ENCODE peak calls at places on chromosomes 16 and 17, in nine cellular contexts. F is neural crest cell, A is fibroblast of the aortic adventitia, I is spleen, J is H9, V is cardiac fibroblast, U is lower leg skin, E is progenitor cell of endocrine pancreas, G is astrocyte of the cerebellum. T is an unnamed sample.

GRCh38 chr16:84042879-84043485 is 387 bp upstream of the SLC38A8 start:
- DNase-seq in U (no peak), E (no peak), V (no peak), J (peak), I (peak), F (no peak), G (no peak), A (no peak), T (peak)

GRCh38 chr17:83173997-83174858 is 94.8 kb downstream of the METRNL start:
- DNase-seq in F (no peak), G (no peak), U (peak), I (peak), A (peak), V (peak), J (peak), E (no peak), T (peak)

GRCh38 chr17:76147211-76148014 is 6.4 kb upstream of the FOXJ1 start:
- DNase-seq in I (peak), J (peak), E (no peak), F (no peak), V (peak), U (no peak), G (no peak), A (peak), T (no peak)

GRCh38 chr16:67783353-67783725 is 23.0 kb downstream of the RANBP10 start:
- DNase-seq in A (no peak), G (no peak), U (no peak), J (no peak), E (no peak), I (no peak), V (no peak), F (no peak), T (no peak)

GRCh38 chr17:45976755-45977505 is 22.1 kb upstream of the STH start:
- DNase-seq in G (no peak), U (no peak), E (no peak), I (peak), J (no peak), F (no peak), A (peak), V (peak), T (peak)

GRCh38 chr17:50516980-50517379 is 8.7 kb downstream of the MYCBPAP start:
- DNase-seq in U (no peak), A (no peak), F (no peak), G (no peak), V (no peak), E (no peak), J (no peak), I (no peak), T (no peak)

GRCh38 chr16:29645699-29646187 is 17.3 kb upstream of the SPN start:
- DNase-seq in J (no peak), I (no peak), A (peak), F (no peak), V (peak), E (no peak), G (no peak), U (no peak), T (no peak)

GRCh38 chr17:74742153-74742515 is 5.1 kb downstream of the RAB37 start:
- DNase-seq in E (no peak), V (peak), I (peak), G (no peak), A (no peak), U (no peak), J (peak), F (no peak), T (no peak)

GRCh38 chr16:66899945-66900688 is 18.6 kb downstream of the CDH16 start:
- DNase-seq in I (no peak), J (no peak), A (peak), F (no peak), E (no peak), V (peak), G (no peak), U (no peak), T (peak)

GRCh38 chr17:10758062-10758461 is 28.2 kb upstream of the TMEM220 start:
- DNase-seq in G (no peak), J (no peak), A (no peak), F (no peak), E (no peak), V (no peak), I (no peak), U (peak), T (no peak)
- TF ChIP-seq CTCF in G (no peak), J (no peak), A (no peak), F (no peak), E (no peak), V (no peak), I (no peak), U (no peak), T (no peak)

GRCh38 chr17:79028496-79029326 is 4.7 kb downstream of the C1QTNF1 start:
- DNase-seq in I (peak), J (no peak), U (peak), A (no peak), F (no peak), V (peak), G (no peak), E (no peak), T (no peak)
- TF ChIP-seq CTCF in I (peak), J (peak), U (no peak), A (peak), F (no peak), V (peak), G (peak), E (peak), T (peak)

DNA sequence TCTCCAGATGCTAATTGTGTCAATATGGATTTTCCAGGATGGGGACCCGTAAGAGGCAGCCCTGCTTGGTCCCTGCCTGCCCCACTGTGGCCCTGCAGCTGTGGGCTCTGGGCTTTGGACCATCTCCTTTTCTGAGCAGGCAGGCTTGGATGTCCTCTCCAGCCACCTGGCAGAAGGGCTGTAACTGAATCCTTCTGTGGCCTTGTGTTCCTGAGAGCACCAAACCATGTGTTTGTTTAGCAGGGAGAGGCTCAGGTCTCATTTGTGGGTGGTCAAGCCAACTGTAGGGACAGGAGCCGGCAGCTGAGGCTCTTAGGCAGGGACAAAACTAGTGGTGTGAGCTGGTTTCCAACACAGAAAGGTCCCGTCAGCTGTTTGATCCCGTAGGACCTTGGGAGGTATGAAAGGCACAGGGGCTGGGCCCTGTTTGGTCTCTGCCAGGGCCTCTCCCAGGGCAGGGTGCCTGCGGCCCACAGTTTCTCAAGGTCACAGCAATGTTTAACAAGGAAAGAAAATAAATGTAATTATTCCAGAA is 18.5 kb downstream of the SEC14L5 start:
- DNase-seq in I (peak), F (no peak), E (no peak), U (no peak), J (no peak), G (no peak), A (no peak), V (no peak), T (peak)
- TF ChIP-seq CTCF in I (no peak), F (no peak), E (no peak), U (no peak), J (no peak), G (no peak), A (no peak), V (no peak), T (no peak)

GRCh38 chr17:47618416-47618815 is 31.3 kb upstream of the KPNB1 start:
- DNase-seq in J (no peak), E (no peak), I (no peak), U (no peak), A (no peak), F (no peak), V (peak), G (peak), T (no peak)
- TF ChIP-seq CTCF in J (peak), E (peak), I (no peak), U (no peak), A (peak), F (peak), V (peak), G (peak), T (peak)

DNA sequence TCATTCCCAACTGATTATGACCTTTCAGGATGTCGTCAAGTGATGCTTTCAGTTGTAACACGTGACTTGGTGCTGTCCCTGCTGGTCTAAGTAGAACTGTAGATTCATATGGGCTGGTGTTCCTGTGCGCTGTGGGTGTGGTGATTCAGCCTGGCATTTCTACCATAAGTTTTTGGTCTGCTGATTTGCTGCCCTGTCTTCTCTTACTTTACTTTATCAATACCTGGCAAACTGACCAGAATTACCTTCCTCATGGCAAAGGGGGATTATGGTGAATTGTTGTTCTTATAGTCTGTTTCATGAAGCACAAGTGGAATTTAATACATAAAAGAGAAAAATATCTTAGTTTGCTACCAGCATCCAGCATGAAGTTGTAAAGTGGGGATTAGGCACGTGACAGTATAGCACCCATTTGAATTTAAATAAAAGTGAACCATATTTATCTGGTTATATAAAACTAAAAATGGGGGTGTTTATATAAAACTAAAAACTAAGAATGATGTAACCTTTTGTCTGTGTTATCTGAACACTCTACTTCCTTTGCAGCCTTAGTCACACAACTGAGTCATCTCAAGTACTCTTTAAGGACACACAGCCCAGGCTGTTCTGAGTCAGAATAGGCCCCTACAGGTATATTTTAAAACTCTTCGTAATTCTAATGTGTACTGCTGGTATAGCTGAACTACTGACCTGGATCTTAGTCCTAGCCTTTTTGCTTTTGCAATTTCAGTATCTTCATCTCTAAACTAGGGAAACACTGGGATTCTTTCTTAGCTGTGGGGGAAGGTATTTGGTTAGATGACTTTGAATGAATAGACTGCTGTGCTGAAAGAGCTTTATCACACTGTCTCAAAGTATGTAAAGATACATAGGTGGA is 28.3 kb downstream of the TTC19 start:
- DNase-seq in J (no peak), I (no peak), F (no peak), A (peak), G (peak), V (peak), U (no peak), E (no peak), T (no peak)
- TF ChIP-seq CTCF in J (no peak), I (no peak), F (no peak), A (no peak), G (no peak), V (peak), U (no peak), E (no peak), T (peak)

DNA sequence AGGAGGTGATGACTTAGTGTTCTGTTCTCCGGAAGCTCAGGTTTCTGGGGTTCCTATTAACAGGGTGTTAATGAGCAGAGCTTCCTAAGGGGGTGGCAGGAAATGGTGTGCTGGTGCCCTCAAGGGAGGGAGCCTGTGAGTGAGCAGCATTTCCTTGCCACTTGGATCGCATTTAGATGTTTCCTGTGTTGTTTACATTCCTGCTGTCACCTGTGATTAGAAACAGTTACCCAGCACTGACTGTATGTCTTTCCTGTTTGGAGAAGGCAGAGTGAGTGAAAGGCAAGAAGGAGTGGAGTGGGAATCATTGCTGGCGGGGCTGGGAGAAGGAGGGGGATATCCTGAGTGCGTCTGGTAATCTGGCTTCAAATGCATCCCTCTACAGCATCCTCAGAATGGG is 214.6 kb downstream of the CCDC182 start:
- DNase-seq in U (no peak), E (no peak), G (no peak), J (no peak), F (no peak), A (no peak), V (no peak), I (no peak), T (no peak)
- TF ChIP-seq CTCF in U (no peak), E (no peak), G (no peak), J (no peak), F (no peak), A (no peak), V (no peak), I (no peak), T (no peak)

DNA sequence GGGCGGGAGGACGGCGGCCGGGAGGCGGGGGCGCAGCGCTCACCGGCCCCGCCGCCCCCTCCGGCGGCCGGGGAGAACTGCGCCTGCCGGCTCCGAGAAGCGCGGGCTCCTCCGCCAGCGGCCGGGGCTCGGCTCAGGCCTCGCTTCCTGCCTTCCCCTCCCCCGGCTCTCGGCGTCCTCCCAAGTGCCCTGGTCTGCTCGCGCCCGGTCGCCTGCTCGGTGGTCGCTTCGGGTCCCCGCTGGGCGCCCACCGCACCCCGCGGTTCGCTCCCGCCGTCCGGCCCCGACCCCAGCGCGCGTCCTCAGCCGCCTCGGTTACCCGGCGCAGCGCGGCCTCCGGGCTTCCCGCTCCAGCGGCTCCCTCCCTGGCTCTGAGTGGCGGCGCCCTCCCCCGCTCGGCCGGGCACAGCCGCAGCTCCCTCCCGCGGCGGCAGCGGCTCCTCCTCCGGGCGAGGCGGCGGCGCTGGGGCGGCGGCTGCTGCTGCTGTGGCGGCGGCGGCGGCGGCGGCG is 294 bp downstream of the UBTF start:
- DNase-seq in F (no peak), V (peak), E (peak), U (peak), A (peak), G (peak), J (peak), I (no peak), T (no peak)
- TF ChIP-seq CTCF in F (peak), V (peak), E (peak), U (no peak), A (peak), G (peak), J (peak), I (peak), T (peak)

DNA sequence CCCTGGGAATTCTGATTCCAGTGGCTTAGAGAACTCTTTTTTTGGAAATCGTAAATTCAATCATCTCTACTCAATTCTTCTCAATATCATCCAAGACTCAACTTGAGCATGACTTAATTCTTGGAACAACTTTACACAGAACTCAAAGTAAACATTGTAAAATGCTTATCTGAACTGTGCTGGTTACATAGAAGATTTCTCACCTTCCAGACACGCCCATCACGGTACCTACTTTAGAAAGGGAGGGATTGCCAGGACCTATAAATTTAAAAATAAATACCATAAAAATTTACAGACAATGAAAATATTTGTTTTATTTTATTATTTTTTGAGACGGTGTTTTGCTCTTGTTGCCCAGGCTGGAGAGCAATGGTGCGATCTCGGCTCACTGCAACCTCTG is 26.5 kb downstream of the MAP1LC3B start:
- DNase-seq in G (no peak), J (no peak), F (no peak), I (no peak), V (no peak), A (no peak), E (no peak), U (peak), T (no peak)
- TF ChIP-seq CTCF in G (no peak), J (no peak), F (no peak), I (no peak), V (no peak), A (no peak), E (no peak), U (no peak), T (no peak)

DNA sequence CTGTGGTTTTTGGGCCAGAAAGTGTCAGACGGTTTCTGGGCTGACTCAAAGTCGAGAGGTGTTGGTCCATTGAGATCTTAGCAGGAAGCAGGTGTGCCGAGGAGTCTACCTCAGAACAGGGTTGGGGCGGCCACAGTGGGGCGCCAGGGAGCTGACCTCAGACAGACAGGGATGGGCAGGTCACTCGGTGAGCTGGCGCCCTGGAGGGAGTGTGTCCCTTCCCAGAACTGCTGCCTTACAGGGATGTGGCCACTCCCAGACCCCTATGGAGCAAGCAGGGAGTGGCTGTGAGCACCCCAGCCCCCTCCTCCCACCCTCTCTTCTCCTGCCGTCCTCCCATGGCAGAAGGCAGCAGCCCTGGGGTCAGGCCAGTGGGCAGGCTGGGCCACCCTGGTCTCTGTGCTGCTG is 14.0 kb upstream of the DPEP1 start:
- DNase-seq in E (no peak), J (peak), I (no peak), U (no peak), V (no peak), A (no peak), F (no peak), G (no peak), T (no peak)
- TF ChIP-seq CTCF in E (peak), J (peak), I (no peak), U (no peak), V (peak), A (peak), F (peak), G (peak), T (peak)

GRCh38 chr17:2724783-2725164 is 13.2 kb upstream of the CLUH start:
- DNase-seq in I (no peak), V (peak), F (peak), G (no peak), J (peak), E (no peak), U (no peak), A (no peak), T (no peak)
- TF ChIP-seq CTCF in I (no peak), V (no peak), F (peak), G (no peak), J (peak), E (peak), U (no peak), A (no peak), T (peak)

T was measured in chondrocyte.